ENCODE peak calls at places on chromosomes 2 and 18, in ten cellular contexts. Y, U, K, E, P, O, B, S, X and M are unnamed samples. For H3K4me1, the result is how much of the 10 kb centered on the place peaks cover.

GRCh38 chr2:170162261-170162612 is 15.7 kb upstream of the MYO3B start:
- DNase-seq in B (no peak), U (no peak), P (no peak), K (no peak), O (no peak), Y (no peak), S (no peak), E (no peak), X (no peak), M (no peak)

GRCh38 chr2:217905395-217905794 is 97.4 kb downstream of the TNS1 start:
- DNase-seq in Y (no peak), K (no peak), X (peak), O (no peak), E (no peak), B (no peak), S (no peak), U (peak), P (peak), M (no peak)

GRCh38 chr2:200713704-200714064 is 98.0 kb upstream of the BZW1 start:
- DNase-seq in B (no peak), K (no peak), X (no peak), Y (no peak), E (no peak), U (no peak), P (no peak), O (no peak), S (no peak), M (no peak)

GRCh38 chr2:189466656-189467055 is 25.4 kb downstream of the WDR75 start:
- DNase-seq in E (peak), X (no peak), K (no peak), Y (no peak), B (peak), P (no peak), S (no peak), U (peak), O (peak), M (no peak)

GRCh38 chr18:51342815-51343214 is 145.3 kb upstream of the MEX3C start:
- DNase-seq in B (no peak), Y (no peak), P (no peak), K (no peak), U (no peak), E (no peak), O (no peak), X (no peak), S (no peak), M (no peak)

GRCh38 chr2:20585351-20585709 is 65.6 kb downstream of the HS1BP3 start:
- DNase-seq in E (no peak), O (no peak), U (no peak), K (no peak), S (no peak), Y (no peak), X (no peak), B (no peak), P (no peak), M (no peak)

GRCh38 chr2:200127852-200128251 is 172.5 kb downstream of the MAIP1 start:
- DNase-seq in X (no peak), O (no peak), E (no peak), U (no peak), K (no peak), S (no peak), P (no peak), Y (no peak), B (no peak), M (no peak)

GRCh38 chr2:172806426-172807008 is 70.9 kb downstream of the RAPGEF4 start:
- DNase-seq in K (no peak), S (no peak), P (peak), U (peak), E (peak), X (no peak), O (peak), Y (no peak), B (peak), M (no peak)

GRCh38 chr2:43397411-43397810 is 171.0 kb upstream of the ZFP36L2 start:
- DNase-seq in O (no peak), U (no peak), K (no peak), E (no peak), Y (no peak), B (no peak), S (no peak), X (no peak), P (no peak), M (no peak)

GRCh38 chr2:163601377-163601776 is 134.4 kb downstream of the FIGN start:
- DNase-seq in U (no peak), S (no peak), O (no peak), P (no peak), X (no peak), B (peak), Y (no peak), E (peak), K (no peak), M (no peak)

GRCh38 chr2:135121016-135121657 is 69.0 kb downstream of the RAB3GAP1 start:
- DNase-seq in U (no peak), O (no peak), X (no peak), K (no peak), B (no peak), S (no peak), Y (no peak), P (no peak), E (no peak), M (no peak)

GRCh38 chr2:75729861-75730260 is 19.1 kb upstream of the GCFC2 start:
- DNase-seq in P (no peak), B (no peak), K (no peak), S (no peak), E (peak), U (no peak), X (no peak), O (peak), Y (no peak), M (no peak)

GRCh38 chr2:125901278-125901677 is 754.7 kb upstream of the GYPC start:
- DNase-seq in E (no peak), U (no peak), P (no peak), Y (no peak), B (no peak), O (no peak), K (no peak), S (no peak), X (no peak), M (no peak)

GRCh38 chr2:196372811-196373664 is 201.7 kb upstream of the STK17B start:
- DNase-seq in B (no peak), S (no peak), K (no peak), E (no peak), U (no peak), O (peak), Y (no peak), X (no peak), P (no peak), M (no peak)

GRCh38 chr2:29165362-29166236 is 50.4 kb downstream of the CLIP4 start:
- DNase-seq in B (no peak), E (no peak), S (no peak), P (peak), U (no peak), X (no peak), K (no peak), Y (no peak), O (peak), M (no peak)

GRCh38 chr18:63648241-63648640 is 4.2 kb upstream of the SERPINB4 start:
- DNase-seq in O (no peak), Y (no peak), P (no peak), B (no peak), K (no peak), X (no peak), U (no peak), S (no peak), E (no peak), M (no peak)

GRCh38 chr18:79526468-79527460 is 131.0 kb downstream of the NFATC1 start:
- DNase-seq in Y (no peak), X (no peak), E (no peak), S (no peak), K (no peak), U (peak), O (peak), B (no peak), P (no peak), M (peak)

GRCh38 chr2:240430595-240430994 is 4.9 kb upstream of the GPC1 start:
- DNase-seq in O (no peak), B (no peak), Y (peak), P (no peak), S (no peak), E (no peak), X (no peak), K (no peak), U (no peak), M (no peak)

GRCh38 chr2:148237911-148238310 is 217.0 kb downstream of the MBD5 start:
- DNase-seq in U (no peak), K (no peak), Y (no peak), B (no peak), X (no peak), P (no peak), O (no peak), S (no peak), E (no peak), M (no peak)

GRCh38 chr18:9894454-9895068 is 8.8 kb downstream of the TXNDC2 start:
- DNase-seq in B (no peak), O (no peak), P (no peak), E (no peak), U (no peak), Y (no peak), K (no peak), X (no peak), S (no peak), M (no peak)

GRCh38 chr2:98771771-98772521 is 41.0 kb upstream of the MGAT4A start:
- DNase-seq in X (no peak), U (no peak), Y (no peak), O (no peak), K (peak), P (no peak), B (no peak), E (no peak), S (no peak), M (no peak)

GRCh38 chr2:225040862-225041209 is 1.4 kb downstream of the DOCK10 start:
- DNase-seq in P (no peak), X (no peak), S (no peak), O (no peak), B (peak), U (no peak), K (no peak), E (no peak), Y (no peak), M (no peak)

GRCh38 chr18:70289351-70290330 is 796 bp downstream of the SOCS6 start:
- DNase-seq in O (peak), B (peak), K (no peak), Y (peak), S (peak), E (peak), P (peak), X (no peak), U (no peak), M (no peak)

GRCh38 chr2:232196802-232197201 is 181.7 kb upstream of the ALPP start:
- DNase-seq in S (no peak), P (no peak), E (peak), O (no peak), U (no peak), K (no peak), Y (no peak), B (no peak), X (no peak), M (no peak)

GRCh38 chr2:14927021-14927564 is 294.6 kb downstream of the LRATD1 start:
- DNase-seq in Y (no peak), P (no peak), E (no peak), O (no peak), X (no peak), B (no peak), U (no peak), K (no peak), S (no peak), M (no peak)

GRCh38 chr2:121356058-121356640 is 71.1 kb upstream of the TFCP2L1 start:
- DNase-seq in B (peak), P (peak), O (peak), Y (peak), E (peak), K (no peak), X (peak), S (peak), U (no peak), M (peak)

GRCh38 chr2:215572341-215572848 is 136.5 kb upstream of the FN1 start:
- DNase-seq in B (no peak), P (no peak), U (no peak), S (no peak), E (no peak), K (no peak), Y (no peak), O (peak), X (no peak), M (no peak)

GRCh38 chr2:166417669-166418068 is 41.9 kb upstream of the SCN9A start:
- DNase-seq in Y (no peak), X (no peak), P (no peak), B (peak), E (peak), K (no peak), S (no peak), U (no peak), O (peak), M (no peak)

GRCh38 chr2:52934354-52934898 is 833.2 kb upstream of the CHAC2 start:
- DNase-seq in P (peak), E (no peak), K (no peak), O (peak), X (no peak), Y (no peak), U (no peak), S (no peak), B (no peak), M (no peak)

GRCh38 chr2:207869784-207870778 is 100.4 kb upstream of the FZD5 start:
- DNase-seq in X (no peak), U (no peak), S (no peak), E (no peak), Y (no peak), P (no peak), O (peak), B (no peak), K (no peak), M (peak)

GRCh38 chr18:9539938-9540337 is 64.6 kb downstream of the RALBP1 start:
- DNase-seq in B (no peak), S (no peak), Y (no peak), U (no peak), K (no peak), O (no peak), P (no peak), X (no peak), E (no peak), M (no peak)

GRCh38 chr18:68440433-68440832 is 274.5 kb downstream of the TMX3 start:
- DNase-seq in Y (no peak), O (no peak), E (no peak), K (no peak), B (no peak), S (no peak), X (no peak), P (no peak), U (no peak), M (no peak)

GRCh38 chr18:8937695-8938094 is 164.8 kb upstream of the NDUFV2 start:
- DNase-seq in B (no peak), U (no peak), P (peak), O (no peak), Y (no peak), E (peak), X (no peak), K (no peak), S (no peak), M (no peak)

GRCh38 chr2:62814132-62814531 is 108.6 kb downstream of the EHBP1 start:
- DNase-seq in O (no peak), X (no peak), S (no peak), U (peak), Y (no peak), K (no peak), B (no peak), E (no peak), P (no peak), M (no peak)

GRCh38 chr2:21916934-21917522 is 793.3 kb downstream of the TDRD15 start:
- DNase-seq in O (no peak), U (no peak), K (no peak), P (no peak), X (no peak), E (no peak), B (no peak), Y (no peak), S (no peak), M (no peak)

GRCh38 chr2:39275016-39275415 is 31.2 kb upstream of the CDKL4 start:
- DNase-seq in K (no peak), X (no peak), P (no peak), B (no peak), O (no peak), U (no peak), Y (no peak), S (no peak), E (no peak), M (no peak)

GRCh38 chr2:232332940-232333259 is 45.7 kb upstream of the ALPP start:
- DNase-seq in S (no peak), P (no peak), K (no peak), B (no peak), X (no peak), Y (no peak), O (no peak), E (no peak), U (no peak), M (no peak)

GRCh38 chr2:18376936-18377335 is 183.5 kb downstream of the RDH14 start:
- DNase-seq in X (no peak), E (no peak), P (no peak), Y (no peak), U (no peak), B (no peak), O (no peak), S (no peak), K (no peak), M (no peak)

DNA sequence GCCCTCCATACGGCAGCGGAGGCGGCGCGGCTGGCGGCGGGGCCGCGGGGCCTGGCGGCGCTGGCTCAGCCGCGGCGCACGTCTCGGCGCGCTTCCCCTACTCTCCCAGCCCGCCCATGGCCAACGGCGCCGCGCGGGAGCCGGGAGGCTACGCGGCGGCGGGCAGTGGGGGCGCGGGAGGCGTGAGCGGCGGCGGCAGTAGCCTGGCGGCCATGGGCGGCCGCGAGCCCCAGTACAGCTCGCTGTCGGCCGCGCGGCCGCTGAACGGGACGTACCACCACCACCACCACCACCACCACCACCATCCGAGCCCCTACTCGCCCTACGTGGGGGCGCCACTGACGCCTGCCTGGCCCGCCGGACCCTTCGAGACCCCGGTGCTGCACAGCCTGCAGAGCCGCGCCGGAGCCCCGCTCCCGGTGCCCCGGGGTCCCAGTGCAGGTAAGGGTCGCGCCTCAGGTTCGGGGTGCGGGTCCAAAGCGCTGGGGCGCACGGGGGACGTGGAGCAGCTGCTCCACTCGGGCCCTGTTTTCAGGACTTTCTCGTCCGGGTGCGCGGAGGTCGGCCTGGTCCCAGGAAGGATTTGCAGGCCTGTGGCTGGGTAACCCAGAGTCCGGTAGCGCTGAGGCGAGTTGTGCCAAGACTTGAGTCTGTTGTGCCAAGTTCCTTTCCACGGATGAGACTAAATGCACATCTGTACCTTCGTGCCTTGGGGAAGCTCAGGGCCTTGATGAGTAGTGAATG is 2.6 kb downstream of the GATA6 start:
- DNase-seq in S (no peak), K (no peak), U (no peak), E (no peak), O (no peak), X (no peak), P (no peak), B (peak), Y (no peak), M (no peak)
- H3K27ac ChIP-seq in S (peak), K (no peak), U (peak), E (no peak), O (peak), X (no peak), P (no peak), B (no peak), Y (no peak), M (peak)

GRCh38 chr2:109616184-109616583 is 2.0 kb downstream of the SOWAHC start:
- DNase-seq in S (no peak), O (no peak), K (no peak), X (no peak), B (no peak), U (no peak), P (no peak), E (no peak), Y (no peak), M (no peak)

GRCh38 chr2:109614715-109615636 is 812 bp downstream of the SOWAHC start:
- DNase-seq in P (no peak), U (peak), X (no peak), E (peak), S (no peak), O (peak), Y (peak), B (peak), K (no peak), M (peak)

GRCh38 chr2:109613922-109614714 is at the start of the genes SEPTIN10 and SOWAHC:
- DNase-seq in E (peak), X (peak), K (peak), S (peak), U (peak), P (peak), Y (peak), B (peak), O (peak), M (peak)

GRCh38 chr2:109612991-109613921 is 510 bp downstream of the SEPTIN10 start:
- DNase-seq in Y (peak), K (no peak), B (peak), X (peak), S (peak), O (peak), E (peak), U (peak), P (peak), M (peak)

DNA sequence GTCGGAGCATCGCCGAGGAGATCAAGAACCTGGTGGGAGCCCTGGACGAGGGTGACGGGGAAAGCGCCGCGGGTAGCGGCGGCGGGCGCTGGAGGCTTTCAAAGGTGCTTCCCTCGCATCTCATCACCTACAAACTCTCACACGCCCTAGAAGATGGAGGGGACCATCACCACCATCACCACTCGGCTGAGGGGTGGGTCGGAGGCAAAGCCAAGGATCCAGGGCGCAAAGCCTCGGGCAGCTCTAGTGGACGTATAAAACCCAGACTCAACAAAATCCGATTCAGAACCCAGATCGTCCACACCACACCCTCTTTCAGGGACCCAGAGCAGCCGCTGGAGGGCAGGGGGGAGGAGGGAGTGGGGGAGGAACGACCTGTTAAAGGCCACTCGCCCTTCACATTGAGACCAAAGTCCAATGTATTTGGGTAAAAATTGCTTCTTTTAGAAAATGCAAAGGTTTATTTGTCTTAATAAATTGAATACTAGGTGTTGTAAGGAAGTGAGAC is 1.5 kb downstream of the SOWAHC start:
- DNase-seq in Y (peak), U (no peak), K (no peak), O (no peak), X (no peak), E (peak), P (no peak), S (no peak), B (peak), M (no peak)
- H3K4me1 ChIP-seq in Y (under half), U (under half), K (under half), O (under half), X (under half), E (under half), P (under half), S (half or more), B (under half), M (under half)

DNA sequence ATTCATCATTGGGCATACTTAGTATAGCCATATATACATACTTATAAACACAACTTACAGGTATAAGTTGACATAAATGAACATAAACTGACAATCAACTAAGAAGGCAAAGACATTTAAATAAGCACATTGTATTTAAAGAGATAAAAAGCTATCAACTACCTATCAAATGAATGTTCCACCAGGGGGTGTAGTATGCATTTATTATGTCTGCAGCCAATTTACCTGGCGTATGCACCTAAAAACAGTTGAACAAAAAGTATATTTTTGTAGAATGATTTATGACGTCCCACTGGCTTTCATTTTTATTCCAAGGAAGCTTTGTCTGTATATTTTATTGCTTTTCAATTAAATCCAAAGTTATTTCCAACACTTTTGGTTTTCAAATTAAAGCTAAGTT is 323.5 kb downstream of the AFF3 start:
- DNase-seq in Y (no peak), K (no peak), X (no peak), P (no peak), E (no peak), O (peak), B (no peak), U (no peak), S (no peak), M (no peak)
- TF ChIP-seq CTCF in Y (no peak), K (no peak), X (no peak), P (no peak), E (no peak), O (peak), B (peak), U (peak), S (no peak), M (no peak)

DNA sequence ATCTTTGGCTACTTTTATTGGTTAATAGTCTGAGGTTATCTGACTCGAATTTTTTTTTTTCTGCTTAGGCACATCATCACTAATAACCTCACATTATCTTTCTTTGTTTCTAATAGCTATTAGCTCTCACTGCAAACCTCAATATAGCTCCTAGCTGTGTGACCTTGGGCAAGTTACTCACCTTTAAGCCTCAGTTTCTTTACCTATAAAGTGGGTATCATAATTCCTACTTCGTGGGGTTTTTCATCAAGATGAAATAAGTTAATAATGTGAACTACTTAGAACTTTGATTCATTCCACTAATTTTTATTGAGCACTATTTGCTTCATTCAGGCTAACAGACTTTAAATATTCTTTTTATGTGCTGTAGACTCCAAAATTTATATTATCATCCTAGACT is 55.5 kb downstream of the AGPS start:
- DNase-seq in E (no peak), U (no peak), K (no peak), Y (no peak), O (no peak), S (no peak), B (no peak), X (no peak), P (no peak), M (no peak)
- H3K27ac ChIP-seq in E (no peak), U (no peak), K (no peak), Y (no peak), O (no peak), S (no peak), B (no peak), X (no peak), P (no peak), M (no peak)